ENCODE peak calls at places on chromosomes 4 and X, in ten cellular contexts. F is uterus, G is tibial nerve, L is esophagus squamous epithelium, S is K562, E is heart left ventricle, W is transverse colon, D is stomach, X is sigmoid colon, H is breast epithelium. K is an unnamed sample. For H3K4me1, the result is how much of the 10 kb centered on the place peaks cover.

GRCh38 chr4:100591156-100591876 is 73.5 kb upstream of the EMCN start:
- DNase-seq in L (no peak), W (no peak), D (peak), E (peak), S (no peak), G (no peak), F (no peak), H (no peak), X (peak), K (peak)

GRCh38 chr4:113272523-113272922 is 223.1 kb downstream of the ANK2 start:
- DNase-seq in W (no peak), L (no peak), S (no peak), G (no peak), D (no peak), E (no peak), F (no peak), X (no peak), H (no peak), K (no peak)

GRCh38 chr4:66766557-66766956 is 778.7 kb downstream of the CENPC start:
- DNase-seq in F (no peak), L (no peak), E (no peak), G (no peak), D (no peak), S (no peak), H (no peak), W (no peak), X (no peak), K (no peak)

GRCh38 chr4:10184051-10184450 is 67.5 kb upstream of the WDR1 start:
- DNase-seq in E (no peak), G (no peak), H (no peak), D (no peak), S (no peak), F (no peak), L (no peak), W (no peak), X (no peak), K (no peak)

GRCh38 chr4:184448828-184449227 is 25.5 kb downstream of the IRF2 start:
- DNase-seq in W (peak), F (peak), D (no peak), S (no peak), H (no peak), G (no peak), E (peak), L (no peak), X (peak), K (peak)

GRCh38 chr4:30962949-30963348 is 242.8 kb downstream of the PCDH7 start:
- DNase-seq in G (no peak), E (no peak), H (no peak), D (no peak), X (no peak), L (no peak), F (no peak), W (no peak), S (no peak), K (no peak)

GRCh38 chr4:5082381-5082780 is 31.1 kb downstream of the STK32B start:
- DNase-seq in F (no peak), G (no peak), W (no peak), H (no peak), E (no peak), D (no peak), S (no peak), L (no peak), X (no peak), K (no peak)

GRCh38 chr4:24924309-24924781 is 11.5 kb upstream of the CCDC149 start:
- DNase-seq in D (no peak), F (no peak), G (no peak), E (peak), H (no peak), W (no peak), L (no peak), X (no peak), S (no peak), K (no peak)

GRCh38 chr4:1368421-1369090 is 21.5 kb downstream of the UVSSA start:
- DNase-seq in H (peak), F (no peak), X (peak), G (no peak), W (no peak), E (no peak), S (no peak), L (no peak), D (no peak), K (peak)

GRCh38 chr4:169270810-169271691 is at the start of gene SH3RF1:
- DNase-seq in F (peak), W (peak), D (peak), H (peak), S (peak), E (peak), L (peak), X (peak), G (peak), K (peak)

GRCh38 chr4:38080061-38080531 is 119.9 kb downstream of the PTTG2 start:
- DNase-seq in S (no peak), L (no peak), D (no peak), E (no peak), G (no peak), F (no peak), W (no peak), X (no peak), H (no peak), K (no peak)
- H3K4me1 ChIP-seq in S (under half), L (under half), D (under half), E (half or more), G (under half), F (under half), W (under half), X (half or more), H (under half), K (under half)

DNA sequence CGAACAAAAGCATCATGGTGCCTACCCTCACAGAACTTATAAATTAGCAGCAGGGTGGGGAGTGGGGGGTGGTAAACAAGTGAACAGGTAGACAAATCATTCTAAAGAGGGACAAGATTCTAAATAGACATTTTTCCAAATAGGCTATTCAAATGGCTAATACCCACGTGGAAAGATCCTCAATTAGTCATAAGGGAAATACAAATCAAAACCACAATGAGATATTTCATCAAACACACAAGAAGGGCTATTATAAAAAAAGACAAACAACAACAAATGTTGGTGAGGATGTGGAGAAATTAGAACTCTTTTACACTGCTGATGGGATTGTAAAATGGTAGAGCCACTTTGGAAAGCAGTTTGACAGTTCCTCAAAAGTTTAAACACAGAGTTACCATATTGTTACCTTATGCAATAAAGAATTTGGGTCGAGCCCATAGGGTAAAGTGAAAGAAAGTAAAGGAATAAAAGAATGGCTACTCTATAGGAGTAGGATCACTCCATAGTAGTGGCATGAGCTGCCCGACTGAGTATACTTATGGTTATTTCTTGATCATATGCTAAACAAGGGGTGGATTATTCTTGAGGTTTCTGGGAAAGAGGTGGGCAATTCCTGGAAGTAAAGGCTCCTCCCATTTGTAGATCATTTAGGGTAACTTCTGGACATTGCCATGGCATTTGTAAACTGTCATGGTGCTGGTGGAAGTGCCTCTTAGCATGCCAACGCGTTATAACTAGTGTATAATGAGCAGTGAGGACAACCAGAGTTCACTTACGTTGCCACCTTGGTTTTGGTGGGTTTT is 58.9 kb upstream of the FAM9C start:
- DNase-seq in E (no peak), L (no peak), W (no peak), G (no peak), F (no peak), D (no peak), X (no peak), S (no peak), H (no peak), K (no peak)
- TF ChIP-seq POLR2A in E (no peak), L (no peak), W (no peak), G (no peak), F (no peak), D (no peak), X (no peak), S (peak), H (no peak), K (no peak)

GRCh38 chrX:74449322-74449936 is 28.1 kb downstream of the SLC16A2 start:
- DNase-seq in H (peak), W (no peak), D (peak), X (no peak), G (no peak), E (no peak), L (no peak), F (no peak), S (no peak), K (no peak)
- H3K4me3 ChIP-seq in H (no peak), W (no peak), D (no peak), X (no peak), G (no peak), E (no peak), L (no peak), F (no peak), S (no peak), K (no peak)

GRCh38 chr4:138223191-138223910 is 18.8 kb downstream of the SLC7A11 start:
- DNase-seq in G (no peak), W (no peak), H (no peak), D (no peak), X (no peak), S (no peak), L (no peak), F (no peak), E (no peak), K (no peak)
- H3K4me1 ChIP-seq in G (under half), W (under half), H (under half), D (under half), X (under half), S (under half), L (under half), F (under half), E (under half), K (under half)

GRCh38 chrX:47649302-47649701 is 1.1 kb downstream of the ELK1 start:
- DNase-seq in F (no peak), S (peak), D (no peak), W (no peak), X (no peak), E (no peak), G (no peak), L (no peak), H (no peak), K (no peak)

GRCh38 chrX:47648376-47648775 is 2.0 kb downstream of the ELK1 start:
- DNase-seq in L (no peak), E (no peak), H (no peak), G (no peak), F (no peak), W (no peak), D (no peak), S (no peak), X (no peak), K (no peak)

GRCh38 chrX:47650164-47651042 is at the start of gene ELK1:
- DNase-seq in F (peak), W (peak), D (peak), G (peak), H (peak), X (peak), L (peak), S (peak), E (peak), K (peak)

GRCh38 chrX:47649781-47650163 is 591 bp downstream of the ELK1 start:
- DNase-seq in H (no peak), E (no peak), X (no peak), W (no peak), G (no peak), D (no peak), L (no peak), S (no peak), F (no peak), K (no peak)

GRCh38 chrX:47651043-47651905 is 911 bp upstream of the ELK1 start:
- DNase-seq in H (no peak), D (no peak), X (no peak), G (no peak), E (no peak), F (no peak), W (no peak), L (no peak), S (no peak), K (no peak)
- TF ChIP-seq POLR2A in H (no peak), D (no peak), X (no peak), G (peak), E (no peak), F (peak), W (no peak), L (no peak), S (peak), K (no peak)

GRCh38 chrX:129782706-129783105 is 3.0 kb downstream of the SASH3 start:
- DNase-seq in H (no peak), G (no peak), F (no peak), E (no peak), X (no peak), L (no peak), W (no peak), D (no peak), S (no peak), K (no peak)

GRCh38 chrX:129787336-129788055 is 7.7 kb downstream of the SASH3 start:
- DNase-seq in G (no peak), W (no peak), X (peak), H (no peak), E (no peak), F (no peak), L (no peak), D (no peak), S (no peak), K (no peak)

GRCh38 chrX:129783176-129783776 is 3.5 kb downstream of the SASH3 start:
- DNase-seq in F (no peak), X (peak), W (no peak), L (no peak), S (no peak), H (no peak), D (no peak), E (no peak), G (no peak), K (no peak)

GRCh38 chrX:129786210-129786651 is 6.5 kb downstream of the SASH3 start:
- DNase-seq in S (no peak), X (no peak), G (no peak), E (no peak), D (no peak), F (no peak), L (no peak), H (no peak), W (peak), K (no peak)

DNA sequence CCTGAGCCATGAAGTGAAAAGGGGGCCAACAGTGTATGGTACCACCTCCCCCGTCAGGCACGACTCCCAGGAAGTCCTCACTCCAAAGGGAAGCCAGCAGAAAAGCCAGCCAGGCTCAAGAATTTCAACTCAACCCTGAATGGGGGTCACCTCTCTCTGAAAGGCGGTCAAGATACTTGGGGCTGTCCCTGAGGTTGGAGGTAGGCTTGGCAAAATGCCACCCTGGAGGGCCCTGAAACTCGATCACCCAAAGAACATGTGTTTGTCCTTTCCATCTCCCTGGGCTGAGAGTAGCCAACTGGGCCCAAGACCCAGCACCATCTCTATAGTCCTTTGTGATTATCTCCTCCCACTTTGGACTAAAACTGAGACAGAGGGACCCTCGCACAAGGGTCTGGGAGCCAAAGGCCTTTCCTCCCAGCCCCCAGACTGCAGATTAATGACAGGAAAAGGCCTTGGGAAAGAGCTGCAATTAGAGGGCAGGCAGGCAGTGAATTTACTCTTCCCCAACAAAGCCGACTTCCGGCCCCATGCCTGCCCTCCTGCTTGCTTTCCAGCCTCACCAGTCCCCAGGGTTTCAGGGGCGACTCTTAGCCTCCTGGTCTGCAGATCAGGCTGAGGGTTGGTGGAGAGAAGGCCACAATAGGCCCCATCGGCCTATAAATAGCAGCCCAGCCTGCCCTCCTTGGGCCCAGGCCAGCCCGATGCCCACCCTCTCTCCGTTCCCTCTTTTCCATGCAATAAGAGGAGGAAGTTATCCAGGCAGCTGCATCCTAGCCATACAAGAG is 5.6 kb downstream of the SASH3 start:
- DNase-seq in F (no peak), E (no peak), G (no peak), W (no peak), S (no peak), H (no peak), D (no peak), L (no peak), X (peak), K (no peak)
- H3K4me3 ChIP-seq in F (no peak), E (no peak), G (no peak), W (no peak), S (no peak), H (no peak), D (no peak), L (no peak), X (no peak), K (no peak)

GRCh38 chr4:143354990-143355389 is 18.3 kb downstream of the GAB1 start:
- DNase-seq in F (no peak), H (no peak), S (no peak), X (no peak), E (no peak), D (no peak), G (no peak), W (no peak), L (no peak), K (peak)
- H3K4me1 ChIP-seq in F (under half), H (under half), S (under half), X (half or more), E (half or more), D (half or more), G (half or more), W (half or more), L (half or more), K (under half)

GRCh38 chr4:78648639-78649363 is 97.2 kb downstream of the ANXA3 start:
- DNase-seq in W (no peak), S (no peak), L (no peak), X (no peak), F (no peak), D (no peak), E (no peak), G (no peak), H (no peak), K (no peak)

GRCh38 chr4:78647272-78647671 is 95.7 kb downstream of the ANXA3 start:
- DNase-seq in X (no peak), H (no peak), F (no peak), W (no peak), D (no peak), E (no peak), G (no peak), L (no peak), S (no peak), K (no peak)

GRCh38 chr4:78644063-78644691 is 92.6 kb downstream of the ANXA3 start:
- DNase-seq in H (no peak), L (no peak), E (no peak), D (no peak), W (no peak), G (no peak), X (no peak), F (no peak), S (no peak), K (no peak)

GRCh38 chr4:78644744-78645330 is 93.3 kb downstream of the ANXA3 start:
- DNase-seq in E (peak), H (no peak), L (peak), G (peak), X (peak), F (peak), D (peak), S (peak), W (peak), K (peak)

DNA sequence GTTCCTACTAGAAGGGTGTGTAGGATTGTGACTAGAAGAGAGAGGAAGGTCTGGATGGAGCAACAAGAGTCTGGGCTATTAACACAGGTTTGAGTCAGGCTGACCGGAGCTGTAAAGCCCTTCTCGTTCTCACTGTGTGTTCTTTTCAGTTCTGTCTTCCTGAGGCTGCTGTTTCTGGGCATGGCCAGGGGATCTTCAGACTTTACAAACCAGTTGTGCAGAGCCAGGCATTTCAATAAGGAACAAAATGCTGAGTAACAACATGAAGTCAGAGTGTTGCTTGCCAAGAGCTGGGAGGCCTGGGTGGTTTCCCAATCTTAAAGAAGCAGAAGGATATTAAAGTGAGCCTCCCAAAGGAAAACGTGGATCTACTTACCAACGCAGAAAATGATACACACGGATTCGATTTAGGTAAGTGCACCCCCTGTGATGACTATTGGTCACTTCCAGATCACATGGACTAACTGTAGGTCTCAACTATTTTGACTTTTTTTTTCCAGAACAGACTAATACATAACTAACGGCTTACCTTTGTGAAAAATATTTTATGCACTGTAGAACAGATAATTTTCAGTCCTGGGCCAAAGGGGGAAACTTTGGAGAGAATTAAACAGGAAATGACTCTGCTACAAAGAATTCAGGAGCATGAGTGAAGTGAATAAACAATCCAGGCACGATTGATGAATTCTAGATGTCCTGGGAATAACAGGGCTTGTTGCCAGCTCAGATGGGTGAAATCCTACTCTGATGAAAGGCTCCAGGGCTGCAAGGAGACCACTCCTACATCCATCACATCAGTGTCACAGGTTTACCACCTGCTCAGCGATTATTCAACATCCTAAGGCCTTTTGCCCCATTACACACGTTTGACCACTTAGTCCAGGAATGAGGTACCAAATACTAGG is 94.5 kb downstream of the ANXA3 start:
- DNase-seq in E (peak), W (peak), F (peak), D (peak), L (no peak), X (peak), G (peak), H (peak), S (peak), K (peak)
- TF ChIP-seq POLR2A in E (no peak), W (no peak), F (no peak), D (no peak), L (no peak), X (no peak), G (no peak), H (no peak), S (no peak), K (no peak)

K was measured in adrenal gland.